ENCODE peak calls at places on chromosomes 7 and 10, in nine cellular contexts. E is left ventricle myocardium inferior, C is HepG2, Y is Panc1, D is cardiac muscle cell, T is fibroblast of lung, R is A549, J is transverse colon, Z is psoas muscle. M is an unnamed sample.
A peak's percentile ranks its signal among the peaks of the same experiment; 100 is the strongest.

GRCh38 chr7:133941496-133941895 is 185.6 kb upstream of the LRGUK start:
- DNase-seq in Z (no peak), Y (no peak), J (no peak), R (no peak), T (peak; percentile 21), C (no peak), E (no peak), D (no peak), M (no peak)

GRCh38 chr7:128365432-128365831 is 3.9 kb upstream of the PRRT4 start:
- DNase-seq in T (no peak), Z (no peak), D (no peak), E (no peak), C (no peak), J (no peak), R (no peak), Y (no peak), M (no peak)

GRCh38 chr7:91343420-91343819 is 79.2 kb downstream of the FZD1 start:
- DNase-seq in C (no peak), R (no peak), D (no peak), E (no peak), Z (no peak), T (no peak), J (no peak), Y (no peak), M (no peak)

GRCh38 chr10:59891349-59891748 is 15.0 kb downstream of the CCDC6 start:
- DNase-seq in E (no peak), C (no peak), Y (no peak), J (no peak), Z (no peak), R (no peak), T (no peak), D (no peak), M (no peak)

GRCh38 chr7:129231666-129232065 is 6.8 kb downstream of the AHCYL2 start:
- DNase-seq in C (no peak), R (no peak), T (no peak), J (no peak), D (no peak), E (no peak), Y (no peak), Z (no peak), M (no peak)

GRCh38 chr10:49298990-49299815 is at the start of gene C10orf71:
- DNase-seq in Y (no peak), C (no peak), Z (peak; percentile 43), T (no peak), E (peak; percentile 38), R (no peak), J (no peak), D (peak; percentile 5), M (no peak)

GRCh38 chr10:62681211-62681940 is 123.1 kb upstream of the ADO start:
- DNase-seq in C (peak; percentile 36), Z (no peak), T (no peak), Y (no peak), J (peak; percentile 40), R (no peak), E (no peak), D (peak; percentile 10), M (no peak)

GRCh38 chr10:52679117-52679516 is 93.5 kb downstream of the MBL2 start:
- DNase-seq in E (no peak), J (no peak), T (no peak), Y (no peak), R (no peak), Z (no peak), C (no peak), D (no peak), M (no peak)

GRCh38 chr7:14899065-14899464 is 3.5 kb downstream of the DGKB start:
- DNase-seq in C (no peak), Y (no peak), R (no peak), J (no peak), Z (no peak), E (no peak), T (peak; percentile 47), D (peak; percentile 61), M (no peak)

GRCh38 chr7:64999165-65000004 is 7.1 kb downstream of the ERV3-1 start:
- DNase-seq in J (no peak), E (no peak), D (peak; percentile 96), R (no peak), T (peak; percentile 57), Z (peak; percentile 25), C (peak; percentile 98), Y (no peak), M (no peak)

GRCh38 chr7:151366872-151367207 is 25.2 kb downstream of the NUB1 start:
- DNase-seq in Z (no peak), Y (no peak), D (peak; percentile 85), E (no peak), J (no peak), C (no peak), R (no peak), T (peak; percentile 86), M (no peak)

GRCh38 chr10:88883443-88883799 is 3.4 kb downstream of the STAMBPL1 start:
- DNase-seq in D (no peak), Y (no peak), J (no peak), T (peak; percentile 18), R (no peak), E (no peak), C (no peak), Z (no peak), M (no peak)

GRCh38 chr7:147415991-147416390 is 1174.6 kb upstream of the C7orf33 start:
- DNase-seq in J (no peak), Y (no peak), D (no peak), E (no peak), C (no peak), R (no peak), T (no peak), Z (no peak), M (no peak)

GRCh38 chr7:147485660-147486210 is 1104.8 kb upstream of the C7orf33 start:
- DNase-seq in R (no peak), J (no peak), D (no peak), C (no peak), T (no peak), E (no peak), Y (no peak), Z (no peak), M (peak; percentile 59)

GRCh38 chr7:157397751-157398691 is 61.2 kb downstream of the DNAJB6 start:
- DNase-seq in Z (peak; percentile 51), D (peak; percentile 88), R (peak; percentile 59), T (peak; percentile 73), C (peak; percentile 64), E (peak; percentile 63), Y (no peak), J (peak; percentile 25), M (peak; percentile 58)

GRCh38 chr7:3463696-3464095 is 162.6 kb downstream of the SDK1 start:
- DNase-seq in C (no peak), D (no peak), E (no peak), R (no peak), J (no peak), T (no peak), Y (no peak), Z (no peak), M (no peak)

GRCh38 chr10:86366902-86367338 is 325 bp upstream of the GRID1 start:
- DNase-seq in R (no peak), E (no peak), T (no peak), Y (no peak), C (no peak), Z (no peak), J (no peak), D (no peak), M (peak; percentile 11)

GRCh38 chr7:132666076-132666775 is 90.0 kb upstream of the PLXNA4 start:
- DNase-seq in D (peak; percentile 15), E (no peak), J (no peak), T (peak; percentile 8), Y (no peak), R (no peak), Z (no peak), C (no peak), M (no peak)

GRCh38 chr10:119393421-119393820 is 149.1 kb downstream of the RGS10 start:
- DNase-seq in J (no peak), Z (no peak), T (no peak), E (no peak), Y (no peak), D (no peak), C (no peak), R (no peak), M (no peak)
- H3K27ac ChIP-seq in J (no peak overlapping the region), Z (no peak overlapping the region), T (no peak overlapping the region), E (peak overlapping the region; percentile 56), Y (no peak overlapping the region), D (no peak overlapping the region), C (no peak overlapping the region), R (no peak overlapping the region), M (no peak overlapping the region)

GRCh38 chr10:29522038-29522855 is 112.5 kb downstream of the SVIL start:
- DNase-seq in E (no peak), D (no peak), C (no peak), T (peak; percentile 45), Z (no peak), Y (no peak), R (no peak), J (peak; percentile 9), M (no peak)
- H3K4me3 ChIP-seq in E (peak overlapping the region; percentile 28), D (no peak overlapping the region), C (no peak overlapping the region), T (peak overlapping the region; percentile 28), Z (peak overlapping the region; percentile 19), Y (no peak overlapping the region), R (no peak overlapping the region), J (no peak overlapping the region), M (no peak overlapping the region)

GRCh38 chr7:104156842-104157277 is 51.0 kb downstream of the ORC5 start:
- DNase-seq in J (no peak), R (peak; percentile 5), C (peak; percentile 45), Z (no peak), Y (peak; percentile 17), D (peak; percentile 50), T (peak; percentile 54), E (no peak), M (no peak)

GRCh38 chr7:104162081-104162480 is 45.7 kb downstream of the ORC5 start:
- DNase-seq in J (no peak), Y (no peak), T (no peak), E (no peak), C (no peak), D (no peak), Z (no peak), R (no peak), M (no peak)

GRCh38 chr7:104161244-104161643 is 46.6 kb downstream of the ORC5 start:
- DNase-seq in T (no peak), Z (no peak), J (no peak), E (no peak), C (no peak), Y (no peak), R (no peak), D (no peak), M (no peak)

DNA sequence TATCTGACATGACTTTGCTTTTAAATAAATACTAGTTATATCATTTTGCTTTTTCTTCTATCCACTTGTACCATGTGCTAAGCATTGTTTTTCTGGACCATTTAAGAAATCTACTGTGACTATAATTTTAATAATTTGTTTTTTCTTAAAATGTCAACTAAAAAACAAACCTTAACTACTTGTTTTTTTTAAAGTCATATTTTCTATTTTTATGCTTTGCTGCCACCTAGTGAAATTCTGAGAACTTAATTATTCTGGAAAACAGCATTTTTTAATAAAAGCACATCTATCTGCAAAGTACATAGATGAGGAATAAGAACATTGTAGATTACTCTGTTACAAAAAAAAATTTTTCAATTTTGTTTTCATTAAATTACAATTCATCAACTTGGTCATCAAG is 47.4 kb downstream of the ORC5 start:
- DNase-seq in Z (no peak), C (no peak), Y (no peak), R (no peak), T (peak; percentile 52), J (no peak), E (no peak), D (peak; percentile 49), M (no peak)
- TF ChIP-seq CTCF in Z (peak; percentile 39), C (no peak), Y (no peak), R (no peak), T (peak; percentile 25), J (peak; percentile 31), E (peak; percentile 50), D (peak; percentile 35), M (no peak)

GRCh38 chr10:78953124-78954008 is 115.4 kb upstream of the ZMIZ1 start:
- DNase-seq in D (peak; percentile 86), Y (no peak), J (no peak), E (peak; percentile 45), T (peak; percentile 60), C (no peak), R (no peak), Z (peak; percentile 59), M (no peak)
- H3K27ac ChIP-seq in D (no peak overlapping the region), Y (no peak overlapping the region), J (peak overlapping the region; percentile 47), E (peak overlapping the region; percentile 61), T (no peak overlapping the region), C (no peak overlapping the region), R (no peak overlapping the region), Z (no peak overlapping the region), M (no peak overlapping the region)

M was measured in WERI-Rb-1.